ENCODE peak calls at places on chromosomes 13 and 19, in six cellular contexts. S, G, Z, A, Y and C are unnamed samples.

GRCh38 chr13:36421447-36421846 is 10.8 kb upstream of the CCNA1 start:
- DNase-seq in S (no peak), G (no peak), Z (no peak), A (no peak), Y (no peak), C (no peak)

GRCh38 chr13:112851107-112852046 is 117.6 kb upstream of the MCF2L start:
- DNase-seq in S (no peak), G (no peak), Z (no peak), A (no peak), Y (peak), C (no peak)

GRCh38 chr13:40981361-40981760 is 37.8 kb downstream of the ELF1 start:
- DNase-seq in S (no peak), G (no peak), Z (no peak), A (no peak), Y (no peak), C (no peak)

GRCh38 chr13:33931397-33931987 is 113.5 kb downstream of the RFC3 start:
- DNase-seq in S (no peak), G (no peak), Z (no peak), A (peak), Y (no peak), C (peak)

GRCh38 chr13:61286148-61286745 is 129.4 kb downstream of the PCDH20 start:
- DNase-seq in S (no peak), G (no peak), Z (no peak), A (no peak), Y (no peak), C (no peak)

GRCh38 chr13:73138276-73138950 is 79.6 kb downstream of the KLF5 start:
- DNase-seq in S (no peak), G (no peak), Z (peak), A (peak), Y (no peak), C (no peak)

GRCh38 chr13:85500716-85501256 is 298.4 kb downstream of the SLITRK6 start:
- DNase-seq in S (no peak), G (no peak), Z (no peak), A (no peak), Y (no peak), C (no peak)

GRCh38 chr19:48487944-48488343 is 18.8 kb downstream of the CYTH2 start:
- DNase-seq in S (peak), G (peak), Z (no peak), A (peak), Y (no peak), C (peak)

GRCh38 chr19:28290963-28291657 is 921.8 kb downstream of the UQCRFS1 start:
- DNase-seq in S (no peak), G (no peak), Z (no peak), A (no peak), Y (no peak), C (no peak)

GRCh38 chr19:18589380-18590272 is 1.0 kb downstream of the REX1BD start:
- DNase-seq in S (peak), G (no peak), Z (no peak), A (peak), Y (peak), C (no peak)

GRCh38 chr13:87570669-87571068 is 100.5 kb upstream of the SLITRK5 start:
- DNase-seq in S (no peak), G (no peak), Z (no peak), A (no peak), Y (no peak), C (no peak)

GRCh38 chr19:52248256-52248655 is 21.1 kb upstream of the ZNF766 start:
- DNase-seq in S (peak), G (peak), Z (peak), A (peak), Y (peak), C (peak)

GRCh38 chr13:44819245-44819644 is 170.0 kb downstream of the NUFIP1 start:
- DNase-seq in S (no peak), G (no peak), Z (no peak), A (peak), Y (no peak), C (peak)

GRCh38 chr19:33303791-33304759 is 1.7 kb upstream of the CEBPA start:
- DNase-seq in S (no peak), G (no peak), Z (no peak), A (no peak), Y (peak), C (peak)
- TF ChIP-seq POLR2A in S (no peak), G (no peak), Z (no peak), A (no peak), Y (no peak), C (no peak)

GRCh38 chr19:14318873-14319272 is 62.4 kb upstream of the ADGRE5 start:
- DNase-seq in S (peak), G (no peak), Z (no peak), A (no peak), Y (no peak), C (no peak)
- TF ChIP-seq POLR2A in S (no peak), G (no peak), Z (no peak), A (no peak), Y (no peak), C (no peak)

GRCh38 chr19:16417660-16418596 is 53.8 kb downstream of the EPS15L1 start:
- DNase-seq in S (peak), G (peak), Z (peak), A (peak), Y (peak), C (peak)

GRCh38 chr19:16421982-16422381 is 49.8 kb downstream of the EPS15L1 start:
- DNase-seq in S (no peak), G (no peak), Z (no peak), A (no peak), Y (no peak), C (no peak)

GRCh38 chr19:16419671-16420394 is 51.9 kb downstream of the EPS15L1 start:
- DNase-seq in S (no peak), G (no peak), Z (no peak), A (no peak), Y (no peak), C (no peak)

GRCh38 chr19:16418597-16418962 is 53.2 kb downstream of the EPS15L1 start:
- DNase-seq in S (no peak), G (no peak), Z (no peak), A (no peak), Y (no peak), C (no peak)

GRCh38 chr19:16420781-16421386 is 50.9 kb downstream of the EPS15L1 start:
- DNase-seq in S (no peak), G (no peak), Z (no peak), A (no peak), Y (no peak), C (no peak)
- TF ChIP-seq POLR2A in S (no peak), G (no peak), Z (no peak), A (no peak), Y (no peak), C (no peak)

GRCh38 chr19:47227347-47228167 is 3.4 kb downstream of the BBC3 start:
- DNase-seq in S (peak), G (peak), Z (peak), A (peak), Y (peak), C (peak)
- TF ChIP-seq POLR2A in S (peak), G (no peak), Z (peak), A (no peak), Y (no peak), C (no peak)

DNA sequence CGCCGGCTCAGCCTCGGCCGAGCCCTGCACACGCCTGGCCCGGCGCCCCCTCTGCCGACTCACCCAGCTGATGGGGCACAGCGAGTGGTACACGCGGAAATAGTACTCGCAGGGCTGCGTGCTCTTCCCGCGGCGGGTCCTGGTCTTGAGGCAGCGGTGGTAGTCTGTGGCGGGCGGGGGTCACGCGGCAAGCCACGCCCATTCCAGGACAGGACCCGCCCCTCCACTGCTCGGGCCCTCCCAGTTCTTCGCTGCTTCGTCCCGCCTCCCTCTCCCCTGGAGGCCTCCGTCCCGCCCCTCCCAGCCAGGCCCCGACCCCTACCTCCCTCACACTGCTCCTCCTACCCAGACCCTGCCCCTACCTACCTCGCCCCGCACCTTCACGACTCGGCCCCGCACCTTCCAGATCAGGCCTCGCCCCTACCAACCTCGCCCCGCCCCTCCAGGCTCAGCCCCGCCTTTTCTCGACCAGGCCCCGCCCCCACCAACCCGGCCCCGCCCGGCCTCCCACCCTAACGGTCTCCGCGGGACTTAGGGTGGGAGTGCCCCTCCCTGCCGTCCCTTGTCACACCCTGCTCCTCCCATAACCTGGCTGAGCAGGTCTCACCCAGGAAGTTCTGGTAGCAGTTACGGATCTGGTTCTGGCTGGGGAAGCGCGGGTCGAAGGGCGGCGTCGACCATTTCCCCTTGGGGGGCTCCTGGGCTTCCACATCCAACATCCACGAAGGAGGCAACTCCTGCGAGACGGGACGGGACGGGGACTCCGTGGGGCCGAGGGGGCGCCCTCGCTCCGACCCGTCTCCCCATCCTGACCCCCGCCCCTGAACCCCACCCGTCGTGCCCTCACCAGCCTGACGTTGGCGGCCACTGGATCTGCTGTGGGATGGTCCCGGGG is 469 bp downstream of the COX6B2 start:
- DNase-seq in S (peak), G (no peak), Z (no peak), A (peak), Y (peak), C (peak)
- TF ChIP-seq POLR2A in S (no peak), G (no peak), Z (no peak), A (no peak), Y (no peak), C (peak)

GRCh38 chr19:1094978-1095701 is at the start of gene POLR2E:
- DNase-seq in S (peak), G (peak), Z (peak), A (peak), Y (peak), C (peak)
- TF ChIP-seq POLR2A in S (peak), G (no peak), Z (peak), A (peak), Y (peak), C (peak)

GRCh38 chr13:108218044-108218974 is at the start of gene ABHD13:
- DNase-seq in S (peak), G (peak), Z (peak), A (peak), Y (peak), C (peak)
- TF ChIP-seq POLR2A in S (peak), G (no peak), Z (peak), A (peak), Y (peak), C (peak)

GRCh38 chr19:4638330-4638729 is 986 bp upstream of the TNFAIP8L1 start:
- DNase-seq in S (no peak), G (no peak), Z (no peak), A (no peak), Y (peak), C (no peak)

GRCh38 chr19:4635763-4636135 is 3.6 kb upstream of the TNFAIP8L1 start:
- DNase-seq in S (no peak), G (no peak), Z (no peak), A (no peak), Y (no peak), C (no peak)

GRCh38 chr19:4636761-4637160 is 2.6 kb upstream of the TNFAIP8L1 start:
- DNase-seq in S (no peak), G (no peak), Z (no peak), A (no peak), Y (no peak), C (no peak)

GRCh38 chr19:4638828-4639530 is at the start of gene TNFAIP8L1:
- DNase-seq in S (peak), G (peak), Z (peak), A (peak), Y (peak), C (peak)

GRCh38 chr19:4636151-4636717 is 3.1 kb upstream of the TNFAIP8L1 start:
- DNase-seq in S (peak), G (no peak), Z (peak), A (peak), Y (peak), C (peak)
- TF ChIP-seq POLR2A in S (no peak), G (no peak), Z (no peak), A (no peak), Y (no peak), C (no peak)